ENCODE peak calls at places on chromosomes 4 and X, in seven cellular contexts. L, Z, U, D, V, B and H are unnamed samples.

GRCh38 chr4:22670953-22671352 is 21.8 kb upstream of the GBA3 start:
- DNase-seq in L (no peak), Z (no peak), U (no peak), D (peak), V (no peak), B (no peak), H (no peak)

GRCh38 chrX:87846956-87847355 is 329.4 kb downstream of the KLHL4 start:
- DNase-seq in L (no peak), Z (no peak), U (no peak), D (no peak), V (no peak), B (no peak), H (no peak)

GRCh38 chr4:183142566-183143545 is 43.8 kb downstream of the WWC2 start:
- DNase-seq in L (peak), Z (no peak), U (no peak), D (peak), V (no peak), B (no peak), H (peak)

GRCh38 chr4:84814100-84814750 is 152.3 kb downstream of the WDFY3 start:
- DNase-seq in L (peak), Z (no peak), U (no peak), D (peak), V (peak), B (peak), H (peak)

GRCh38 chrX:17987783-17988182 is 126.7 kb upstream of the RAI2 start:
- DNase-seq in L (no peak), Z (no peak), U (no peak), D (no peak), V (no peak), B (no peak), H (no peak)

GRCh38 chr4:133157460-133158160 is 8.5 kb downstream of the PCDH10 start:
- DNase-seq in L (no peak), Z (no peak), U (no peak), D (no peak), V (no peak), B (no peak), H (no peak)

GRCh38 chrX:37627602-37628001 is 56.1 kb downstream of the LANCL3 start:
- DNase-seq in L (no peak), Z (no peak), U (no peak), D (no peak), V (no peak), B (no peak), H (no peak)

GRCh38 chr4:158936238-158936637 is 166.6 kb upstream of the RAPGEF2 start:
- DNase-seq in L (no peak), Z (no peak), U (no peak), D (no peak), V (no peak), B (no peak), H (no peak)

GRCh38 chrX:132842839-132843238 is 115.6 kb downstream of the HS6ST2 start:
- DNase-seq in L (no peak), Z (no peak), U (no peak), D (no peak), V (no peak), B (no peak), H (no peak)

GRCh38 chrX:17758382-17758781 is 21.1 kb downstream of the SCML1 start:
- DNase-seq in L (no peak), Z (no peak), U (no peak), D (no peak), V (no peak), B (no peak), H (no peak)

DNA sequence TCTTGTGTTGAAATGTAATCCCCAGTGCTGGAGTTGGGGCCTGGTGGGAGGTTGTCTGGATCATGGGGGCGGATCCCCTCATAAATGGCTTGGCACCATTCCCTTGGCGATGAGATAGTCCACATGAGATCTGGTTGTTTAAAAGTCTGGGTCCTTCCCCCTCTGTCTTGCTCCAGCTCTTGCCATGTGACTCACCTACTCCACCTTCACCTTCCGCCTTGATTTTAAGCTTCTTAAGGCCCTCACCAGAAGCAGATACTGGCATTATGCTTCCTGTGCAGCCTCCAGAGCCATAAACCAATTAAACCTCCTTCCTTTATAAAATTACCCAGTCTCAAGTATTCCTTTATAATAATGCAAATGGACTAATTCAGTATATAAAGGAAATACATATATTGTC is 111.5 kb downstream of the NR3C2 start:
- DNase-seq in L (no peak), Z (no peak), U (no peak), D (no peak), V (no peak), B (no peak), H (no peak)
- TF ChIP-seq CTCF in L (no peak), Z (no peak), U (no peak), D (no peak), V (no peak), B (no peak), H (no peak)

GRCh38 chr4:147617173-147617840 is at the start of gene TMEM184C:
- DNase-seq in L (peak), Z (peak), U (peak), D (peak), V (peak), B (peak), H (peak)
- TF ChIP-seq CTCF in L (no peak), Z (no peak), U (no peak), D (peak), V (peak), B (no peak), H (no peak)

GRCh38 chr4:156773648-156774357 is 197.8 kb downstream of the PDGFC start:
- DNase-seq in L (no peak), Z (no peak), U (no peak), D (peak), V (no peak), B (no peak), H (no peak)
- TF ChIP-seq CTCF in L (no peak), Z (no peak), U (no peak), D (no peak), V (no peak), B (no peak), H (no peak)

DNA sequence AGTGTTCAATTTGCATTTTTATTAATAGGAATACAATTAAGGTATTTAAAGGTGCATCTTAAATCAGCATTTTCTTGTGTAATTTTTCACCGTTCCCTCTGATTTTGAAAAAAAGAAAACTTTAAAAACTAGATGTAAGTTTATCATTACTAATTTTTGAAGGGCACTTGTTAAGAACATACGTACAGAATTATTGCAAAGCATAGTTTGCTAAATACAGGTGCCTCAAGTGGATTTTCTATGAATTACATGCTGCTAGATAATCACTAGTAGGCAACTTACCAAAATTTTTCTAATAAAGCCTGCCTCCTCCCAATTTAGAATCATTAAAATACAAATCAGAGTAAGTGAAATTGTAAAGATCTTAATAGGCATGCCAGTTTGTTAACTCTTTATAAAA is 8.5 kb downstream of the CNKSR2 start:
- DNase-seq in L (no peak), Z (no peak), U (no peak), D (peak), V (no peak), B (peak), H (no peak)
- TF ChIP-seq CTCF in L (no peak), Z (peak), U (no peak), D (peak), V (peak), B (no peak), H (peak)

DNA sequence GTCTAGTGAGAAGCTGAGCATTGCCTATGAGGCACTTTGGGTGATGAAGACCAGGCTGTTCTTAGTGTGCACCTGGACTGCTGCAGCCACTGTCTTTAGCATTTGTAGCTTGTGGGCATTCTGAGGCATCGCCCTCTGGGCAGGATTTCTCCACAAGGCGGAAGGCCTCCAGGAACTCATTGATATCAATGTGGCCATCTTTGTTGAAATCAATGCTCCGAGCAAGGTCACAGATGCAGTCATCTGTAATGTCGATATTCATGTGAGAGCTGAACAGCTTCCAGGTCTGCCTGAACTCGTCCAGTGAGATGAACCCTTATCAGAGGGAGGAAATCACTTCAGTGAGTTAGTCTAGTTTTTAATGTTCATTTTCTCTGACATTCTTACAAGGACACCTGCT is 41.6 kb downstream of the PPEF2 start:
- DNase-seq in L (no peak), Z (no peak), U (no peak), D (no peak), V (no peak), B (no peak), H (no peak)
- TF ChIP-seq CTCF in L (no peak), Z (no peak), U (no peak), D (no peak), V (no peak), B (no peak), H (no peak)